ENCODE peak calls at places on chromosomes 6 and 20, in ten cellular contexts. E is tibial artery; U is heart left ventricle; W is pancreas; A is CD8-positive, alpha-beta T cell; J is AG04450; R is body of pancreas; S is esophagus squamous epithelium; O is gastrocnemius medialis; F is CD8-positive, alpha-beta memory T cell. M is an unnamed sample. For H3K9me3, the result is how much of the 10 kb centered on the place peaks cover.

GRCh38 chr6:93819189-93819588 is 399.8 kb upstream of the EPHA7 start:
- DNase-seq in E (no peak), U (no peak), W (no peak), A (no peak), J (no peak), R (no peak), S (no peak), O (no peak), F (no peak), M (no peak)

GRCh38 chr20:58497911-58498310 is 17.3 kb downstream of the APCDD1L start:
- DNase-seq in E (no peak), U (no peak), W (no peak), A (no peak), J (no peak), R (no peak), S (no peak), O (no peak), F (no peak), M (no peak)

GRCh38 chr6:69791065-69791471 is 5.7 kb downstream of the LMBRD1 start:
- DNase-seq in E (no peak), U (no peak), W (no peak), A (no peak), J (no peak), R (peak), S (no peak), O (no peak), F (no peak), M (no peak)

GRCh38 chr6:17601389-17601703 is 1.2 kb downstream of the FAM8A1 start:
- DNase-seq in E (no peak), U (no peak), W (no peak), A (no peak), J (no peak), R (no peak), S (no peak), O (no peak), F (no peak), M (no peak)

GRCh38 chr6:166365221-166365620 is 17.5 kb downstream of the MPC1 start:
- DNase-seq in E (no peak), U (no peak), W (no peak), A (no peak), J (no peak), R (no peak), S (no peak), O (peak), F (no peak), M (no peak)

GRCh38 chr6:127058027-127058426 is 60.4 kb upstream of the RSPO3 start:
- DNase-seq in E (no peak), U (no peak), W (no peak), A (no peak), J (no peak), R (no peak), S (no peak), O (no peak), F (no peak), M (no peak)

GRCh38 chr6:42727084-42727601 is 4.7 kb upstream of the PRPH2 start:
- DNase-seq in E (no peak), U (peak), W (peak), A (no peak), J (no peak), R (peak), S (no peak), O (no peak), F (no peak), M (no peak)

GRCh38 chr6:63448229-63448628 is 124.1 kb upstream of the LOC128125822 start:
- DNase-seq in E (no peak), U (no peak), W (no peak), A (no peak), J (no peak), R (no peak), S (no peak), O (no peak), F (no peak), M (no peak)

GRCh38 chr6:156687875-156688549 is 89.2 kb upstream of the ARID1B start:
- DNase-seq in E (no peak), U (peak), W (peak), A (no peak), J (no peak), R (peak), S (no peak), O (no peak), F (no peak), M (no peak)

GRCh38 chr20:31709939-31710338 is 12.7 kb downstream of the BCL2L1 start:
- DNase-seq in E (no peak), U (no peak), W (no peak), A (no peak), J (no peak), R (no peak), S (no peak), O (no peak), F (no peak), M (no peak)

GRCh38 chr6:156984178-156984738 is 207.1 kb downstream of the ARID1B start:
- DNase-seq in E (no peak), U (no peak), W (no peak), A (no peak), J (no peak), R (no peak), S (no peak), O (no peak), F (no peak), M (no peak)

GRCh38 chr6:69693749-69694148 is 103.1 kb downstream of the LMBRD1 start:
- DNase-seq in E (no peak), U (no peak), W (no peak), A (no peak), J (no peak), R (no peak), S (no peak), O (no peak), F (no peak), M (no peak)

GRCh38 chr6:169326067-169326799 is 72.6 kb upstream of the THBS2 start:
- DNase-seq in E (no peak), U (no peak), W (no peak), A (no peak), J (no peak), R (no peak), S (no peak), O (no peak), F (no peak), M (no peak)

GRCh38 chr6:70281923-70282902 is 20.7 kb downstream of the COL9A1 start:
- DNase-seq in E (no peak), U (peak), W (no peak), A (no peak), J (no peak), R (peak), S (no peak), O (no peak), F (no peak), M (no peak)

GRCh38 chr6:40930555-40930954 is 108.5 kb downstream of the UNC5CL start:
- DNase-seq in E (no peak), U (peak), W (no peak), A (no peak), J (no peak), R (peak), S (no peak), O (peak), F (no peak), M (no peak)

DNA sequence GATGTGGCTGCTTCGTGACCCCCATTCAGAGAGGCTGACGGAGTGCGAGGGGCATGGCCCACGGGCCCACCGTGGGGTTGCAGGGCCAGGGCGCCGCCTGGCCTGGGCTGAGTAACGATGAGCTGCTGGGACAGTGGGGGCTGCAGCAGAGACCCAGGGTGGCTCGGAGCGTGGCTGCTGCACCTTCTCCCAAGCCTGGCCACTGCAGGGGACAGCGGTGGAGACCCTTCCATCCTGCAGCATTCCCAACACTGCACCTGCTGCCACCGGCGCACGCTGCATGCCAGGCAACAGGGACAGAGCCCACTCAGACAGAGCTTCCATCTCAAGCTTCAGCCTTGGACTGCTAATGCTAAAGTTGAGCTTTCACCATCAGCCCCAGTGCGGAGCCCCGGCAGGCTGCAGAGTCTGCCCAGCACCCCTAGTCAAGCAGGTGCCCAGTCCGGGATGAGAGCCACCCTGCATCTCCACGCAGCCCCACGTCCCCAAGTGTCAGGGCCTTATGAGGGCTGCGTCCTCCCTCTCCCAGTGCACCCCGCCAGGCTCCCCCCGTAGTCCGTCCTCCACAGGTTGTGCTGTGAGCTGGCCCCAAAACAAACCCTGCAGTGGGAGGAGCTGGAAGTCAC is 89.4 kb upstream of the AFDN start:
- DNase-seq in E (peak), U (no peak), W (no peak), A (no peak), J (no peak), R (no peak), S (no peak), O (no peak), F (no peak), M (no peak)
- H3K9me3 ChIP-seq in E (under half), U (under half), W (under half), A (under half), J (half or more), R (under half), S (under half), O (under half), F (under half), M (under half)

GRCh38 chr6:117761610-117762009 is 86.3 kb downstream of the NUS1 start:
- DNase-seq in E (no peak), U (no peak), W (no peak), A (no peak), J (no peak), R (no peak), S (no peak), O (no peak), F (no peak), M (no peak)
- H3K9me3 ChIP-seq in E (under half), U (half or more), W (under half), A (under half), J (under half), R (under half), S (under half), O (under half), F (under half), M (under half)

GRCh38 chr6:137210903-137211302 is 8.3 kb downstream of the IFNGR1 start:
- DNase-seq in E (no peak), U (no peak), W (no peak), A (no peak), J (no peak), R (no peak), S (no peak), O (no peak), F (no peak), M (no peak)
- H3K9me3 ChIP-seq in E (under half), U (under half), W (under half), A (under half), J (under half), R (under half), S (under half), O (under half), F (under half), M (under half)

GRCh38 chr6:142912125-142912524 is 32.9 kb downstream of the HIVEP2 start:
- DNase-seq in E (no peak), U (no peak), W (no peak), A (no peak), J (no peak), R (no peak), S (no peak), O (no peak), F (no peak), M (no peak)
- H3K9me3 ChIP-seq in E (under half), U (under half), W (under half), A (under half), J (under half), R (under half), S (under half), O (under half), F (under half), M (under half)